ENCODE peak calls at places on chromosomes 6 and 20, in seven cellular contexts. H is hippocampal formation; K is naive thymus-derived CD8-positive, alpha-beta T cell; G is iris pigment epithelial cell; R is G401; X is HS-5; W is stimulated activated CD4-positive, alpha-beta T cell treated with anti-CD3 and anti-CD28 coated beads, Interleukin-12 subunit alpha, Interleukin-12 subunit beta, amount 100 ng/mL, for 48 hours. N is an unnamed sample.

GRCh38 chr6:107819976-107820551 is 4.0 kb downstream of the SCML4 start:
- DNase-seq in H (no peak), K (peak; percentile 17), G (no peak), R (peak; percentile 55), X (no peak), W (no peak), N (no peak)

GRCh38 chr6:36838896-36839818 is at the start of gene CPNE5:
- DNase-seq in H (no peak), K (no peak), G (no peak), R (no peak), X (no peak), W (no peak), N (no peak)

GRCh38 chr6:134240664-134241431 is 77.1 kb downstream of the SGK1 start:
- DNase-seq in H (no peak), K (peak; percentile 90), G (no peak), R (no peak), X (no peak), W (peak; percentile 42), N (no peak)

GRCh38 chr6:2111162-2111677 is 134.2 kb downstream of the GMDS start:
- DNase-seq in H (no peak), K (no peak), G (peak; percentile 92), R (no peak), X (peak; percentile 68), W (no peak), N (peak; percentile 63)

GRCh38 chr6:46606318-46606717 is 46.3 kb downstream of the CYP39A1 start:
- DNase-seq in H (peak; percentile 65), K (no peak), G (no peak), R (peak; percentile 67), X (no peak), W (no peak), N (no peak)

GRCh38 chr20:20367681-20368413 is at the start of gene INSM1:
- DNase-seq in H (peak; percentile 25), K (no peak), G (no peak), R (peak; percentile 76), X (no peak), W (peak; percentile 39), N (no peak)

GRCh38 chr20:1890469-1891262 is 4.5 kb upstream of the SIRPA start:
- DNase-seq in H (peak; percentile 46), K (no peak), G (no peak), R (peak; percentile 93), X (no peak), W (no peak), N (no peak)

GRCh38 chr6:127515234-127515793 is 3.8 kb downstream of the MTCL3 start:
- DNase-seq in H (peak; percentile 39), K (no peak), G (peak; percentile 36), R (peak; percentile 66), X (no peak), W (no peak), N (peak; percentile 27)

GRCh38 chr6:49550413-49551125 is at the start of gene C6orf141:
- DNase-seq in H (no peak), K (no peak), G (no peak), R (peak; percentile 43), X (no peak), W (no peak), N (no peak)

GRCh38 chr6:53179961-53180651 is 31.5 kb upstream of the GCM1 start:
- DNase-seq in H (no peak), K (peak; percentile 13), G (peak; percentile 83), R (no peak), X (no peak), W (no peak), N (peak; percentile 84)

GRCh38 chr6:121670511-121670910 is 235.1 kb downstream of the GJA1 start:
- DNase-seq in H (no peak), K (no peak), G (peak; percentile 71), R (no peak), X (no peak), W (no peak), N (no peak)

GRCh38 chr6:39092124-39092523 is 22.9 kb downstream of the SAYSD1 start:
- DNase-seq in H (no peak), K (no peak), G (no peak), R (no peak), X (no peak), W (no peak), N (no peak)

GRCh38 chr6:11938285-11938890 is 73.7 kb upstream of the HIVEP1 start:
- DNase-seq in H (no peak), K (no peak), G (no peak), R (peak; percentile 8), X (no peak), W (no peak), N (no peak)

GRCh38 chr20:5691918-5692618 is 58.1 kb upstream of the SHLD1 start:
- DNase-seq in H (no peak), K (no peak), G (no peak), R (no peak), X (no peak), W (no peak), N (no peak)

GRCh38 chr6:154358019-154358545 is 1.5 kb upstream of the IPCEF1 start:
- DNase-seq in H (no peak), K (no peak), G (no peak), R (no peak), X (no peak), W (no peak), N (no peak)

GRCh38 chr6:45049188-45049843 is 278.8 kb upstream of the RUNX2 start:
- DNase-seq in H (no peak), K (no peak), G (peak; percentile 54), R (no peak), X (no peak), W (no peak), N (peak; percentile 12)

GRCh38 chr6:83479389-83479788 is 32.9 kb upstream of the PRSS35 start:
- DNase-seq in H (no peak), K (no peak), G (no peak), R (no peak), X (no peak), W (no peak), N (no peak)

GRCh38 chr6:112877134-112878100 is 530.3 kb downstream of the RFPL4B start:
- DNase-seq in H (peak; percentile 20), K (no peak), G (peak; percentile 85), R (no peak), X (peak; percentile 81), W (no peak), N (peak; percentile 78)

GRCh38 chr6:43776115-43776798 is 6.2 kb downstream of the VEGFA start:
- DNase-seq in H (no peak), K (no peak), G (no peak), R (no peak), X (no peak), W (no peak), N (no peak)

GRCh38 chr6:169145476-169145875 is 108.2 kb downstream of the THBS2 start:
- DNase-seq in H (no peak), K (no peak), G (peak; percentile 74), R (no peak), X (no peak), W (no peak), N (no peak)

GRCh38 chr6:4565301-4566250 is 210.6 kb upstream of the CDYL start:
- DNase-seq in H (no peak), K (no peak), G (no peak), R (no peak), X (no peak), W (no peak), N (no peak)

GRCh38 chr6:36099872-36100483 is 30.3 kb upstream of the MAPK13 start:
- DNase-seq in H (no peak), K (no peak), G (no peak), R (peak; percentile 32), X (no peak), W (no peak), N (no peak)

GRCh38 chr6:152170702-152171667 is 363.5 kb downstream of the ESR1 start:
- DNase-seq in H (no peak), K (no peak), G (peak; percentile 80), R (peak; percentile 31), X (no peak), W (peak; percentile 60), N (peak; percentile 94)

GRCh38 chr6:101689156-101689555 is 295.6 kb downstream of the GRIK2 start:
- DNase-seq in H (no peak), K (no peak), G (no peak), R (no peak), X (no peak), W (no peak), N (no peak)

GRCh38 chr6:43723737-43724295 is 36.2 kb upstream of the MRPS18A start:
- DNase-seq in H (no peak), K (peak; percentile 57), G (peak; percentile 64), R (peak; percentile 32), X (no peak), W (peak; percentile 66), N (peak; percentile 50)

GRCh38 chr20:38258545-38259223 is 1.9 kb downstream of the KIAA1755 start:
- DNase-seq in H (no peak), K (no peak), G (no peak), R (no peak), X (no peak), W (no peak), N (no peak)

N was measured in brain microvascular endothelial cell.